ENCODE peak calls at places on chromosomes 7 and 10, in five cellular contexts. One of them, this sample, is unnamed.

GRCh38 chr7:81600608-81601007 is 169.2 kb downstream of the HGF start:
- DNase-seq in body of pancreas: no peak
- DNase-seq in fibroblast of lung: peak; percentile 98
- DNase-seq in Calu3: no peak
- DNase-seq in breast epithelium: no peak
- DNase-seq in this sample: no peak

GRCh38 chr10:97185326-97186058 is at the start of gene SLIT1:
- DNase-seq in body of pancreas: peak; percentile 16
- DNase-seq in fibroblast of lung: no peak
- DNase-seq in Calu3: peak; percentile 14
- DNase-seq in breast epithelium: no peak
- DNase-seq in this sample: no peak

GRCh38 chr10:3067045-3067858 is at the start of gene PFKP:
- DNase-seq in body of pancreas: peak; percentile 46
- DNase-seq in fibroblast of lung: peak; percentile 23
- DNase-seq in Calu3: peak; percentile 70
- DNase-seq in breast epithelium: no peak
- DNase-seq in this sample: no peak

GRCh38 chr10:25263931-25264330 is 89.1 kb downstream of the GPR158 start:
- DNase-seq in body of pancreas: no peak
- DNase-seq in fibroblast of lung: peak; percentile 66
- DNase-seq in Calu3: no peak
- DNase-seq in breast epithelium: no peak
- DNase-seq in this sample: no peak

GRCh38 chr10:27741173-27742091 is 4.2 kb downstream of the MKX start:
- DNase-seq in body of pancreas: peak; percentile 15
- DNase-seq in fibroblast of lung: no peak
- DNase-seq in Calu3: no peak
- DNase-seq in breast epithelium: no peak
- DNase-seq in this sample: no peak

GRCh38 chr7:15891151-15891842 is 204.8 kb upstream of the MEOX2 start:
- DNase-seq in body of pancreas: no peak
- DNase-seq in fibroblast of lung: peak; percentile 69
- DNase-seq in Calu3: no peak
- DNase-seq in breast epithelium: no peak
- DNase-seq in this sample: no peak

GRCh38 chr10:130557181-130557580 is 421.0 kb downstream of the GLRX3 start:
- DNase-seq in body of pancreas: no peak
- DNase-seq in fibroblast of lung: no peak
- DNase-seq in Calu3: no peak
- DNase-seq in breast epithelium: no peak
- DNase-seq in this sample: no peak

GRCh38 chr7:1854521-1855395 is 184.7 kb downstream of the ELFN1 start:
- DNase-seq in body of pancreas: peak; percentile 3
- DNase-seq in fibroblast of lung: no peak
- DNase-seq in Calu3: no peak
- DNase-seq in breast epithelium: no peak
- DNase-seq in this sample: no peak

GRCh38 chr10:131126321-131127121 is 185.0 kb downstream of the TCERG1L start:
- DNase-seq in body of pancreas: peak; percentile 76
- DNase-seq in fibroblast of lung: no peak
- DNase-seq in Calu3: no peak
- DNase-seq in breast epithelium: peak; percentile 18
- DNase-seq in this sample: no peak

GRCh38 chr7:37516610-37517108 is 68.0 kb upstream of the ELMO1 start:
- DNase-seq in body of pancreas: no peak
- DNase-seq in fibroblast of lung: no peak
- DNase-seq in Calu3: no peak
- DNase-seq in breast epithelium: no peak
- DNase-seq in this sample: no peak

GRCh38 chr7:120993011-120993574 is 4.6 kb downstream of the CPED1 start:
- DNase-seq in body of pancreas: no peak
- DNase-seq in fibroblast of lung: no peak
- DNase-seq in Calu3: no peak
- DNase-seq in breast epithelium: no peak
- DNase-seq in this sample: no peak

GRCh38 chr7:55593515-55594318 is 21.4 kb upstream of the VOPP1 start:
- DNase-seq in body of pancreas: peak; percentile 65
- DNase-seq in fibroblast of lung: peak; percentile 31
- DNase-seq in Calu3: peak; percentile 92
- DNase-seq in breast epithelium: no peak
- DNase-seq in this sample: no peak

GRCh38 chr7:47550788-47551470 is 31.0 kb downstream of the TNS3 start:
- DNase-seq in body of pancreas: no peak
- DNase-seq in fibroblast of lung: no peak
- DNase-seq in Calu3: no peak
- DNase-seq in breast epithelium: no peak
- DNase-seq in this sample: no peak

GRCh38 chr7:149370790-149371189 is 90.1 kb downstream of the ZNF777 start:
- DNase-seq in body of pancreas: no peak
- DNase-seq in fibroblast of lung: no peak
- DNase-seq in Calu3: no peak
- DNase-seq in breast epithelium: no peak
- DNase-seq in this sample: no peak

GRCh38 chr10:24363070-24363469 is 154.1 kb downstream of the KIAA1217 start:
- DNase-seq in body of pancreas: no peak
- DNase-seq in fibroblast of lung: peak; percentile 41
- DNase-seq in Calu3: no peak
- DNase-seq in breast epithelium: no peak
- DNase-seq in this sample: no peak

GRCh38 chr10:78746178-78746763 is 322.5 kb upstream of the ZMIZ1 start:
- DNase-seq in body of pancreas: no peak
- DNase-seq in fibroblast of lung: no peak
- DNase-seq in Calu3: no peak
- DNase-seq in breast epithelium: no peak
- DNase-seq in this sample: no peak
- TF ChIP-seq CTCF in body of pancreas: no peak
- TF ChIP-seq CTCF in fibroblast of lung: no peak
- TF ChIP-seq CTCF in Calu3: no peak
- TF ChIP-seq CTCF in breast epithelium: no peak
- TF ChIP-seq CTCF in this sample: no peak

GRCh38 chr7:152673902-152674301 is 2.0 kb downstream of the XRCC2 start:
- DNase-seq in body of pancreas: no peak
- DNase-seq in fibroblast of lung: no peak
- DNase-seq in Calu3: no peak
- DNase-seq in breast epithelium: no peak
- DNase-seq in this sample: no peak

GRCh38 chr7:152678133-152678645 is 2.2 kb upstream of the XRCC2 start:
- DNase-seq in body of pancreas: no peak
- DNase-seq in fibroblast of lung: no peak
- DNase-seq in Calu3: no peak
- DNase-seq in breast epithelium: no peak
- DNase-seq in this sample: no peak

GRCh38 chr7:152675761-152676636 is at the start of gene XRCC2:
- DNase-seq in body of pancreas: peak; percentile 93
- DNase-seq in fibroblast of lung: peak; percentile 76
- DNase-seq in Calu3: peak; percentile 94
- DNase-seq in breast epithelium: peak; percentile 89
- DNase-seq in this sample: peak; percentile 90

GRCh38 chr7:152672626-152673025 is 3.3 kb downstream of the XRCC2 start:
- DNase-seq in body of pancreas: no peak
- DNase-seq in fibroblast of lung: no peak
- DNase-seq in Calu3: no peak
- DNase-seq in breast epithelium: no peak
- DNase-seq in this sample: no peak

DNA sequence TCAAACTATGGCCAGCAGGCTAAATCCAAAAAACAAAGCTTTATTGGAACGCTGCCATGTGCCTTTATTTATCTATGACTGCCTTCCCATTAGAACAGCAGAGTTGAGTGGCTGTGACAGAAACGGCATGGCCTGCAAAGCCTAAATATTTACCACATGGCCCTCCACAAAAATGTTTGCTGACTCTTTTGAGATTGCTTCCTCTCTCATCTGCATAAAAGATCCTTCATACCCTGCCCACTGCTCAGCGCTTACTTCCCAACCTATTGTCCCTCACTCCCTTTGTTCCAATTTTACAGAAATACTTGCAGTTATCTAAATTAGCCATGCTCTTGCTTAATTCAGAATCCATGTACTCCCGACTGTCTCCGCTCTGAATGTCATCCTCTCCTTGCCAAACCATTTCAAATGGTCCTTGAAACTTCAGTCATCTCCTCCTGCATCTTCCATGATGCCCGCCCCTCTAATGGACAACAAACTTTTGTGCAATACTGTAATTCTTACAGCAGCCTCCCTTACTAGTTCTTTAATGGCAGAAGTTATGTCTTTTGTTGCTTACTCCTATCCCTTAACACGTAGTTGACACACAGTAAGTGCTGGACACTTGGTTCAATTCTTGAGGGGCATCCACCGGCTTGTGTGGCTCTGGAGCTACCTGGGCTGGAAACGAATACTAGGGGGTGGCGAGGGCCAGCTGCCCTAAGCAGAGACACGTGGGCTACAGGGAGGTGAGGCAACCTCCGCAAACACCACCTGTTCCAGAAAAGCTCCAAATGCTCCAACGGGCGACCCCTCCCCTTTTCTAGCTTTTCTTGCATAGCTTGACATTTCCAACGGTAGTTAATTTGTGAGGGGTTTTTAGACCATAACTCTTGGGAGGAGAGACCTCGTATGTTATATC is 831 bp downstream of the XRCC2 start:
- DNase-seq in body of pancreas: no peak
- DNase-seq in fibroblast of lung: peak; percentile 2
- DNase-seq in Calu3: peak; percentile 23
- DNase-seq in breast epithelium: no peak
- DNase-seq in this sample: no peak
- TF ChIP-seq CTCF in body of pancreas: no peak
- TF ChIP-seq CTCF in fibroblast of lung: no peak
- TF ChIP-seq CTCF in Calu3: no peak
- TF ChIP-seq CTCF in breast epithelium: no peak
- TF ChIP-seq CTCF in this sample: no peak

GRCh38 chr7:78714302-78714857 is 739.1 kb downstream of the MAGI2 start:
- DNase-seq in body of pancreas: no peak
- DNase-seq in fibroblast of lung: no peak
- DNase-seq in Calu3: no peak
- DNase-seq in breast epithelium: no peak
- DNase-seq in this sample: no peak

GRCh38 chr7:78704504-78704903 is 749.0 kb downstream of the MAGI2 start:
- DNase-seq in body of pancreas: no peak
- DNase-seq in fibroblast of lung: no peak
- DNase-seq in Calu3: no peak
- DNase-seq in breast epithelium: no peak
- DNase-seq in this sample: no peak

GRCh38 chr7:78712111-78712510 is 741.4 kb downstream of the MAGI2 start:
- DNase-seq in body of pancreas: no peak
- DNase-seq in fibroblast of lung: no peak
- DNase-seq in Calu3: no peak
- DNase-seq in breast epithelium: no peak
- DNase-seq in this sample: no peak

DNA sequence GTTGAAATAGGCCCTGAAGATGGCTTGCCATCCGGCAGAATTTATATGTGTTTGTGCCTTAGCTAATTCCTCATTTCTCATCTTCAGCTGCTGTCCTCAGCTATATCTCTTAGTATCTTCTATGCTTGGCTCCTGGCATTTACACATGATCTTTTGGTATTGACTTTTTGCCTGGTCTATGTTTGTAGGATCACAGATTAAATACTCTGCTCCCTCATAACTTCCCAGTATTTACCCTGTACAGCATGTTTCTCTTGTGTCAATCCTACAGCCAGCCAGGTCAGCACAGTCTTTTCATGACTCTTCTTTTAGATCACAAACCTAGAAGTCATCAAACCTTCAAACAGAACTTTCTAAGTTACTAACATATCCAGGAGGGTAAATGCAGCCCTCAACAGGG is 743.8 kb downstream of the MAGI2 start:
- DNase-seq in body of pancreas: no peak
- DNase-seq in fibroblast of lung: no peak
- DNase-seq in Calu3: no peak
- DNase-seq in breast epithelium: no peak
- DNase-seq in this sample: no peak
- TF ChIP-seq CTCF in body of pancreas: no peak
- TF ChIP-seq CTCF in fibroblast of lung: no peak
- TF ChIP-seq CTCF in Calu3: no peak
- TF ChIP-seq CTCF in breast epithelium: no peak
- TF ChIP-seq CTCF in this sample: no peak

DNA sequence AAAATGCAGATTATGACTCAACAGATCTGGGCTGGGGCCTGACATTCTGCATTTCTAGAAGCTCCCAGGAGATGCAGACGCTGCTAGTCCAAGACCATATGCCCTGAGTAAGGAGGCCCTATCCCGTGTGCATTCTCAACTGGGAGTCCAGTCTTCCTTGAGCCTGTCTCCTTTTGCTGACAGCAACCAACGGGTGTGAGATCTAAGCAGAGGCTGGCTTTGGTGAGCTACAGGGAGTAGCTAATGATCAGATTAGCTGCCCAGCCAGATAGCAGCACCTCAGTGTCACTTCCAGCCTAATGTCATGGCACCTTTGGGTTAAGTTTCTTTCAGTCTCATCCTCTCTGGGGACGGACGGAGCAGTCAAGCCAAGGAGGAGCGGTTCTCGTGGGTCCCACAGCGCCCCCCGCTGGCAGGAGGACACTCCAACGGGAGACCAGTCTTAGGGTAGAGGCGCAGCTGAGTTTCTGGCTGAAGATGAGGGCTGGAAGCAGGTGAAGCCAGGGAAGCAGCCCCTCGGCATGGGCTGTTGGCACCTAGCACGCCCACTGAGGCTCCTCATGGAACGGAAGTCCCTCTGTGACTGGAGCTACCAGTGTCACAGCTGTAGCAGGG is 154.0 kb downstream of the CCDC3 start:
- DNase-seq in body of pancreas: peak; percentile 27
- DNase-seq in fibroblast of lung: no peak
- DNase-seq in Calu3: peak; percentile 53
- DNase-seq in breast epithelium: no peak
- DNase-seq in this sample: no peak
- TF ChIP-seq CTCF in body of pancreas: no peak
- TF ChIP-seq CTCF in fibroblast of lung: no peak
- TF ChIP-seq CTCF in Calu3: no peak
- TF ChIP-seq CTCF in breast epithelium: no peak
- TF ChIP-seq CTCF in this sample: peak; percentile 18

DNA sequence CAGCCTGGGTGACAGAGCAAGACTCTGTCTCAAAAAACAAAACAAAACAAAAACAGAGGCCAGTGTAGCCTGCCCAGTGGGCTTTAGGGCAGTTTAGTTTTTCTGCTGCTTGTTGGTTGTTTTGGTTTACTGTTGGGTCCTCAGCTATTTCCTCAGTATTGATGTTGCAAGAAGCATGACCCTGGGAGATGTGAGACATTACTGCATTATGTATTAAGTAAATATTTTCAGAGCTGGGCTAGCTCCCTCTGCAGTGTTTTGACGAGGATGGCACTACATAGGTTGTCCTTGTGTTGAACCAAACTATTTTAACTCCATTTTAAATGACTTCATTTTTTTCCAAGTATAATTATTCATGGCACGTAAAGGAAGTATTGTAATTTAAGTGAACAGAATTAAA is 4.8 kb downstream of the AKAP9 start:
- DNase-seq in body of pancreas: peak; percentile 13
- DNase-seq in fibroblast of lung: peak; percentile 29
- DNase-seq in Calu3: no peak
- DNase-seq in breast epithelium: no peak
- DNase-seq in this sample: no peak
- TF ChIP-seq CTCF in body of pancreas: no peak
- TF ChIP-seq CTCF in fibroblast of lung: peak; percentile 39
- TF ChIP-seq CTCF in Calu3: no peak
- TF ChIP-seq CTCF in breast epithelium: no peak
- TF ChIP-seq CTCF in this sample: no peak

GRCh38 chr10:10530313-10530712 is 487.4 kb upstream of the CELF2 start:
- DNase-seq in body of pancreas: no peak
- DNase-seq in fibroblast of lung: no peak
- DNase-seq in Calu3: no peak
- DNase-seq in breast epithelium: no peak
- DNase-seq in this sample: no peak
- TF ChIP-seq CTCF in body of pancreas: no peak
- TF ChIP-seq CTCF in fibroblast of lung: no peak
- TF ChIP-seq CTCF in Calu3: no peak
- TF ChIP-seq CTCF in breast epithelium: no peak
- TF ChIP-seq CTCF in this sample: no peak

GRCh38 chr10:125026974-125027735 is 85.2 kb downstream of the ZRANB1 start:
- DNase-seq in body of pancreas: no peak
- DNase-seq in fibroblast of lung: no peak
- DNase-seq in Calu3: no peak
- DNase-seq in breast epithelium: no peak
- DNase-seq in this sample: no peak
- TF ChIP-seq CTCF in body of pancreas: no peak
- TF ChIP-seq CTCF in fibroblast of lung: no peak
- TF ChIP-seq CTCF in Calu3: no peak
- TF ChIP-seq CTCF in breast epithelium: no peak
- TF ChIP-seq CTCF in this sample: no peak